ENCODE peak calls at places on chromosome 15, in four cellular contexts. I is A549, W is tibial artery, N is left ventricle myocardium inferior. F is an unnamed sample.

GRCh38 chr15:62962101-62962995 is 80.2 kb upstream of the TPM1 start:
- DNase-seq in I (no peak), W (no peak), N (no peak), F (no peak)

GRCh38 chr15:59299919-59300617 is 72.6 kb downstream of the MYO1E start:
- DNase-seq in I (peak; percentile 97), W (peak; percentile 92), N (peak; percentile 45), F (peak; percentile 92)

GRCh38 chr15:79962178-79962577 is 8.8 kb downstream of the BCL2A1 start:
- DNase-seq in I (no peak), W (no peak), N (no peak), F (no peak)

GRCh38 chr15:89330119-89330518 is 4.5 kb downstream of the POLG start:
- DNase-seq in I (no peak), W (peak; percentile 54), N (no peak), F (no peak)

GRCh38 chr15:90091156-90091931 is 10.9 kb downstream of the IDH2 start:
- DNase-seq in I (no peak), W (no peak), N (no peak), F (no peak)

GRCh38 chr15:50358805-50359204 is 3.8 kb upstream of the GABPB1 start:
- DNase-seq in I (peak; percentile 79), W (no peak), N (no peak), F (peak; percentile 66)

GRCh38 chr15:37253877-37254276 is 153.5 kb upstream of the MEIS2 start:
- DNase-seq in I (no peak), W (no peak), N (no peak), F (no peak)

GRCh38 chr15:55917881-55918296 is 75.5 kb downstream of the NEDD4 start:
- DNase-seq in I (peak; percentile 91), W (no peak), N (no peak), F (peak; percentile 73)

GRCh38 chr15:59622289-59622688 is 10.7 kb downstream of the GCNT3 start:
- DNase-seq in I (peak; percentile 86), W (no peak), N (no peak), F (peak; percentile 59)

GRCh38 chr15:73355866-73356265 is 12.9 kb downstream of the HCN4 start:
- DNase-seq in I (no peak), W (no peak), N (no peak), F (no peak)

GRCh38 chr15:29095746-29096145 is 173.9 kb downstream of the NSMCE3 start:
- DNase-seq in I (no peak), W (peak; percentile 57), N (no peak), F (no peak)

GRCh38 chr15:85504739-85505676 is 124.6 kb downstream of the AKAP13 start:
- DNase-seq in I (peak; percentile 74), W (no peak), N (no peak), F (peak; percentile 70)

GRCh38 chr15:39874890-39875549 is 45.0 kb downstream of the GPR176 start:
- DNase-seq in I (peak; percentile 32), W (no peak), N (no peak), F (peak; percentile 60)
- TF ChIP-seq CTCF in I (peak; percentile 43), W (no peak), N (peak; percentile 62), F (peak; percentile 80)

DNA sequence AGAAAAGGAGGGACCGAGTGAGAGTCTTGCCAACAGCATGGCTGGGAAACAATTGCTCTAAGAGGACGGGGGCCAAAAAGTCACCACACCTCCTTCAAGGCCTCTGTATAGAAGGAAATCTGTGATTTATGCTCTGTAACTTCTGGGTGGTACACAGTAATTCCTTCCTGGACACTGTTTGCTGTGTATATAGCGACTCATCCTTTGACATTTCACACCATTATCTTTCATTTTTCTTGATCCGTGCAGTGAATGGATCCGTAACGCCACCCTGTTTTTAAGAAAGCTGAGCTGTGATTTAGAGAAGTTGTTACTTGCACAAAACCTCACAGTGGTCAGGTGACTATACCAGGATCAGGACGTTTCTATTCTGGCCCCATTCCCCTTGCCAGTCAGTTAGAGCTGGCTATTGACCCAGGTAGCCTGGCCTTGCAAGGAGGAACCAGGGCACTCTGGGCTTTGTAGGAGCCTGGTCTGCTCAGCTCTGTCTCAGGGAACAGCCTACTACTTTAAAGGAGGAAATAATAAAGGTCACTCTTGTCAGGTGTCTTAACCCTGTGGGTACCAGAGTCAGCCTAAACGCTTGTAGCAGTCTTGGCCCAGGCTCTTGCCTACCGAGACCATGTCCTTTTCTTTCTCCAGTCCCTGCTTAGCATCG is 86.5 kb upstream of the MYZAP start:
- DNase-seq in I (peak; percentile 55), W (no peak), N (no peak), F (no peak)
- H3K27ac ChIP-seq in I (peak overlapping the region; percentile 41), W (peak overlapping the region; percentile 61), N (peak overlapping the region; percentile 65), F (no peak overlapping the region)

GRCh38 chr15:33699691-33700447 is 268.4 kb upstream of the CHRM5 start:
- DNase-seq in I (peak; percentile 53), W (no peak), N (no peak), F (peak; percentile 18)
- TF ChIP-seq CTCF in I (no peak), W (no peak), N (no peak), F (peak; percentile 38)

GRCh38 chr15:70199124-70199482 is 101.4 kb upstream of the TLE3 start:
- DNase-seq in I (no peak), W (no peak), N (no peak), F (no peak)

GRCh38 chr15:70198441-70199123 is 100.9 kb upstream of the TLE3 start:
- DNase-seq in I (no peak), W (no peak), N (no peak), F (no peak)

GRCh38 chr15:70196314-70197291 is 98.9 kb upstream of the TLE3 start:
- DNase-seq in I (no peak), W (peak; percentile 88), N (no peak), F (peak; percentile 98)

GRCh38 chr15:70197318-70197944 is 99.7 kb upstream of the TLE3 start:
- DNase-seq in I (no peak), W (peak; percentile 39), N (no peak), F (no peak)

GRCh38 chr15:70197945-70198361 is 100.2 kb upstream of the TLE3 start:
- DNase-seq in I (no peak), W (peak; percentile 43), N (no peak), F (no peak)
- H3K27ac ChIP-seq in I (no peak overlapping the region), W (no peak overlapping the region), N (no peak overlapping the region), F (peak overlapping the region; percentile 89)

GRCh38 chr15:70214266-70214665 is 116.5 kb upstream of the TLE3 start:
- DNase-seq in I (no peak), W (no peak), N (no peak), F (no peak)
- TF ChIP-seq CTCF in I (no peak), W (no peak), N (no peak), F (no peak)

GRCh38 chr15:101536875-101537405 is 47.4 kb upstream of the PCSK6 start:
- DNase-seq in I (no peak), W (no peak), N (no peak), F (no peak)
- H3K27ac ChIP-seq in I (no peak overlapping the region), W (no peak overlapping the region), N (no peak overlapping the region), F (no peak overlapping the region)